ENCODE peak calls at places on chromosomes 12 and 14, in seven cellular contexts. One of them, this sample, is unnamed.

GRCh38 chr12:89103831-89104230 is 248.5 kb downstream of the DUSP6 start:
- DNase-seq in stomach: no peak
- DNase-seq in uterus: no peak
- DNase-seq in adrenal gland: no peak
- DNase-seq in transverse colon: no peak
- DNase-seq in H1: no peak
- DNase-seq in body of pancreas: no peak
- DNase-seq in this sample: no peak

GRCh38 chr14:96688629-96689028 is 108.6 kb upstream of the VRK1 start:
- DNase-seq in stomach: no peak
- DNase-seq in transverse colon: no peak
- DNase-seq in H1: no peak
- DNase-seq in body of pancreas: no peak
- DNase-seq in uterus: no peak
- DNase-seq in adrenal gland: no peak
- DNase-seq in this sample: no peak

GRCh38 chr14:24377660-24378059 is 9.7 kb downstream of the NFATC4 start:
- DNase-seq in uterus: no peak
- DNase-seq in stomach: peak; percentile 7
- DNase-seq in adrenal gland: no peak
- DNase-seq in body of pancreas: no peak
- DNase-seq in H1: no peak
- DNase-seq in transverse colon: no peak
- DNase-seq in this sample: no peak

GRCh38 chr12:57178213-57178612 is 30.8 kb upstream of the LRP1-AS start:
- DNase-seq in stomach: no peak
- DNase-seq in body of pancreas: no peak
- DNase-seq in H1: no peak
- DNase-seq in adrenal gland: no peak
- DNase-seq in transverse colon: no peak
- DNase-seq in uterus: no peak
- DNase-seq in this sample: no peak

GRCh38 chr14:67137744-67138371 is 51.4 kb upstream of the GARIN2 start:
- DNase-seq in body of pancreas: no peak
- DNase-seq in uterus: no peak
- DNase-seq in stomach: no peak
- DNase-seq in adrenal gland: no peak
- DNase-seq in transverse colon: no peak
- DNase-seq in H1: no peak
- DNase-seq in this sample: no peak

GRCh38 chr14:54001189-54001878 is 44.7 kb upstream of the BMP4 start:
- DNase-seq in adrenal gland: no peak
- DNase-seq in H1: no peak
- DNase-seq in body of pancreas: no peak
- DNase-seq in uterus: no peak
- DNase-seq in transverse colon: no peak
- DNase-seq in stomach: no peak
- DNase-seq in this sample: no peak

GRCh38 chr14:75339059-75339458 is 60.4 kb downstream of the FOS start:
- DNase-seq in transverse colon: no peak
- DNase-seq in stomach: no peak
- DNase-seq in H1: no peak
- DNase-seq in uterus: no peak
- DNase-seq in body of pancreas: no peak
- DNase-seq in adrenal gland: no peak
- DNase-seq in this sample: no peak

GRCh38 chr14:44833376-44833775 is 128.4 kb downstream of the KLHL28 start:
- DNase-seq in uterus: no peak
- DNase-seq in body of pancreas: no peak
- DNase-seq in adrenal gland: no peak
- DNase-seq in transverse colon: no peak
- DNase-seq in H1: no peak
- DNase-seq in stomach: no peak
- DNase-seq in this sample: no peak

DNA sequence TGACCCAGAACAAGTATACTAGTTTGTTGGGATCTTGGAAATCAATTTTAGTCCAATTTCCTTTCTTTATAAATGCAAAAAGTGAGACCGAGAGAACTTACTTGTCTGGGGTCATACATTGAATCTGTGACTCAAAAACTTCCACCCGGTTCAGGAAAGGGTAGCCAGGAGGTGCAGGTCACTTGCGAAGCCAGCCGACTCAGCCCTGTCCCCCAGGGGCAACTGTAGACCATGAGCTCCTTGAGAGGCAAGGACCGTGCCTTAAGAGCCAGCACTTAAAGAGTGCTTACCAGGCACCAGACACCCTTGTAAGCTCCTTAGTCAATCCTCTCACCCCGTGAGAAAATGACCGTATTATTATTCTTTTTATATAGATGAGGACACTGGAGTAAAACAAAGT is 505 bp upstream of the BCDIN3D start:
- DNase-seq in adrenal gland: no peak
- DNase-seq in uterus: no peak
- DNase-seq in body of pancreas: no peak
- DNase-seq in H1: no peak
- DNase-seq in transverse colon: no peak
- DNase-seq in stomach: no peak
- DNase-seq in this sample: no peak
- H3K27ac ChIP-seq in adrenal gland: peak overlapping the region; percentile 87
- H3K27ac ChIP-seq in uterus: peak overlapping the region; percentile 85
- H3K27ac ChIP-seq in body of pancreas: peak overlapping the region; percentile 84
- H3K27ac ChIP-seq in H1: no peak overlapping the region
- H3K27ac ChIP-seq in transverse colon: peak overlapping the region; percentile 94
- H3K27ac ChIP-seq in stomach: peak overlapping the region; percentile 90
- H3K27ac ChIP-seq in this sample: peak overlapping the region; percentile 85

DNA sequence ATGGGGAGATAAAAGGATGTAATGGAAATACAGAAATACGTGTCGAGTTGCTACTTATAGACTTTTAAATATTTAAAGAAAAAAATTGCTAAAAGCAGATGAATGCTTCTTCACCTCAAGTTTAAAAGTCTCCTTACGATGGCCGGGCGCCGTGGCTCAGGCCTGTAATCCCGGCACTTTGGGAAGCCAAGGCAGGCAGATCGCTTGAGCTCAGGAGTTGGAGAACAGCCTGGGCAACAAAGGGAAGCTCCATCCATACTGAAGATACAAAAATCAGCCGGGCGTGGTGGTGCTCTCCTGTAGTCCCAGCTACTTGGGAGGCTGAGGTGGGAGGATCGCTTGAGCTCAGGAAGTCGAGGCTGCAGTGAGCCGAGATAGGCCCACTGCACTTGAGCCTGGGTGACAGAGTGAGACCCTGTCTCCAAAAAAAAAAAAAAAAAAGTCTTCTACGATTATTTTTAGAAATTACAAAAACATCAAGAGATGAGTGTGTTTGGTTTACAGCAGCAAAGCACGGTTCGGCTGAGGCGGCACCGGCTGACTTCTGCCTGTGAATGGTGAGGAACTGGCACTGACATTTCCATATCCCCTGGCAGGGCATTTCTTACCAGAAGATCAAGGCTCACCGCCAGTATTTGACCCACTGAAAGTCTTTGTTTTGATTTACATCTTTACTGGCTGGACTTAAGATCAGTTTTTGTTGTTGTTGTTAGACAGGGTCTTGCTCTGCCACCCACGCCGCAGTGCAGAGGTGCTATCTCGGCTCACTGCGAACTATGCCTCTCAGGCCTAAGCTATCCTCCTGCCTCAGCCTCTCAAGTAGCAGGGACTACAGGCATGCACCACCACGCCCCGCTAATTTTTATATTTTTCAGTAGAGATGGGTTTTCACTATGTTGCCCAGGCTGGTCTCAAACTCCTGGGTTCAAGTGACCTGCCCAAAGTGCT is 3.9 kb upstream of the MTA1 start:
- DNase-seq in body of pancreas: no peak
- DNase-seq in H1: no peak
- DNase-seq in adrenal gland: no peak
- DNase-seq in uterus: no peak
- DNase-seq in transverse colon: no peak
- DNase-seq in stomach: no peak
- DNase-seq in this sample: no peak
- H3K4me3 ChIP-seq in body of pancreas: no peak overlapping the region
- H3K4me3 ChIP-seq in H1: peak overlapping the region; percentile 50
- H3K4me3 ChIP-seq in adrenal gland: no peak overlapping the region
- H3K4me3 ChIP-seq in uterus: peak overlapping the region; percentile 55
- H3K4me3 ChIP-seq in transverse colon: no peak overlapping the region
- H3K4me3 ChIP-seq in stomach: peak overlapping the region; percentile 50
- H3K4me3 ChIP-seq in this sample: peak overlapping the region; percentile 42

DNA sequence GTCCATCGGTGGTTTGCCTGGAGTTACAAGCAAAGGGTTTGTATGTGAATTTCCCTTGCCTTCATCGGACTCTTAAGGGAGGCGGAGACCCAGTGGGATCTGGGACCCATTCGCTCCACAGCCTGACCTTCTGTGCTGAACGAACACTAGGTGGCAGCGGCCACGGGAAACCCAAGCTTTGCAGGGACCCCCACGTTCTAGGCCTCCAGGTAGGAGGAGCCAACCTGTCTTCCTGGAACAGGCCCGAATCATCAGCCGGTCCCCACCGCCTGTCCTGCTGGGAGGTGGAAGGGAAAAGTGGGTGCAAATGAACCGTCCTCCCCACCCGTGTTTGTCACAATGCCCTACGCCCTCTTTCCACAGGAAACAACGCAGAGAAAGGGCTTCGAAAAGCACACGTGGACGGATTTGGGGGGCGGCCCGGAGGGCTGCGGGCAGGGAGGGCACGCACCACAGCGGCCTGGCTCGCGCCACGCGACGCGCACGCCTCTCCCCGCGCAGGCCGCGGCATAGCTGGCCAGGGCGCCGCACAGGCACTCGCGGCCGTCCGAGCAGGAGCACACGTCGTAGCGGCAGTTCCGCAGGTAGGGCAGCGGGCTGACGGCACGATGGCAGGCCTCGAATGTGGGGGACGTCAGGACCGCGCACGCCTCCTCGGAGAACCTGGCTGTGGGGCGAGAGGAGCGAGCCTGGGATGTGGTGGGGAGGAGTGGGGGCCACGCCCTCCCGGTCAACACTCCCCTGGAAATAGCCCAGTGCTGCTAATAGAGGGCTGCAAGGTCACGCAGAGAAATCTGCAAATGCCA is 67.9 kb downstream of the VWF start:
- DNase-seq in stomach: no peak
- DNase-seq in uterus: no peak
- DNase-seq in H1: peak; percentile 33
- DNase-seq in adrenal gland: no peak
- DNase-seq in body of pancreas: no peak
- DNase-seq in transverse colon: no peak
- DNase-seq in this sample: no peak
- TF ChIP-seq POLR2A in stomach: no peak
- TF ChIP-seq POLR2A in uterus: no peak
- TF ChIP-seq POLR2A in H1: no peak
- TF ChIP-seq POLR2A in adrenal gland: no peak
- TF ChIP-seq POLR2A in body of pancreas: no peak
- TF ChIP-seq POLR2A in transverse colon: no peak
- TF ChIP-seq POLR2A in this sample: no peak

DNA sequence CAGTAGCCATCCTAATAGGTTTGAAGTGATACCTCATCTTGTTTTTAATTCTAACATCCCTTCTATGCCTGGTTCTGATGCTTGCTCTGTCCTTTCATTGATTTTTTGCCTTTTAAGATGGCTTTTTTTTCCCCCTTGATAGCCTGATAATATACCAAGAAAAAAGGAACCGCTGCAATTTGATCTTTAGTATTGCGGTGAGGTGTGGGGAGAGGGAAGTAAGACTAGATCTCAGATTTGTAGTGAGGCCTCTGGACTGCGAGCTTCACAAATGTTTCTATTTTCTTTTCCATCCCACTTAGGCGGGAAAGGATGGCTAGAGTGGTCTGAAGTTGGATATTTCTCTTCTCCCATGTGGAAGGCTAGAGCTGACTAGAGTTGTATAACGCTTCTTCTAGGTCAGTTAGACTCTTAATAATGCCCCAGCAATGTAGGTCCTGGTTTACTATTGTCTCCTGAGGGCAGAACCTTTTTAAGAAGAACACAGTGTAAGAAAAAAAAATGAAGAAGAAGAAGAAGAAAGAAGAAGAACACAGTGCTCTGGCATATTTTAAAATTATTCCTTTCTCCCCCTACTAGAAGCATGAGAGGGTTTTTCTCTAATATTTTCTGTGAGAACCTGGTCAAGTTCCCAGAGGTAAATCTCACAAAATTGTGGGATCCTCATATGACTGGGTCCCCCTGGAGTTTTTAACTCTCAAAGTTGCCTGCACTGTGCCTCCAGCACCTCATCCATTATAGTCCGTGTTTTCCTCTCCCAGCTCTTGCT is 11.9 kb upstream of the KLRB1 start:
- DNase-seq in stomach: no peak
- DNase-seq in uterus: no peak
- DNase-seq in H1: no peak
- DNase-seq in adrenal gland: no peak
- DNase-seq in transverse colon: no peak
- DNase-seq in body of pancreas: no peak
- DNase-seq in this sample: no peak
- H3K27ac ChIP-seq in stomach: no peak overlapping the region
- H3K27ac ChIP-seq in uterus: no peak overlapping the region
- H3K27ac ChIP-seq in H1: no peak overlapping the region
- H3K27ac ChIP-seq in adrenal gland: no peak overlapping the region
- H3K27ac ChIP-seq in transverse colon: no peak overlapping the region
- H3K27ac ChIP-seq in body of pancreas: no peak overlapping the region
- H3K27ac ChIP-seq in this sample: no peak overlapping the region